ENCODE peak calls at places on chromosomes 4 and X, in ten cellular contexts. R is cardiac fibroblast, A is tibial nerve, E is DND-41, I is amniotic epithelial cell, T is sciatic nerve, W is mesothelial cell of epicardium, Y is right cardiac atrium, K is activated gamma-delta T cell treated with Interleukin-2 at 50 U/mL for 16 hours, J is substantia nigra. X is an unnamed sample.

GRCh38 chrX:124217289-124218251 is 114.9 kb upstream of the TEX13D start:
- DNase-seq in J (peak), W (no peak), T (no peak), A (no peak), K (peak), E (peak), Y (peak), I (peak), R (peak), X (peak)

GRCh38 chr4:100165809-100166208 is 24.5 kb downstream of the DDIT4L start:
- DNase-seq in E (peak), A (no peak), W (no peak), I (no peak), K (no peak), J (no peak), T (no peak), R (no peak), Y (no peak), X (peak)

GRCh38 chr4:94442251-94442650 is 9.5 kb upstream of the PDLIM5 start:
- DNase-seq in A (no peak), I (no peak), J (no peak), E (no peak), T (no peak), K (no peak), R (no peak), W (no peak), Y (no peak), X (no peak)

GRCh38 chr4:7206385-7206784 is 14.0 kb downstream of the SORCS2 start:
- DNase-seq in T (no peak), I (peak), W (no peak), R (peak), Y (peak), J (peak), K (no peak), A (no peak), E (no peak), X (no peak)

GRCh38 chrX:133444952-133445831 is 29.9 kb upstream of the GPC4 start:
- DNase-seq in W (no peak), J (no peak), Y (no peak), K (no peak), E (no peak), T (no peak), A (no peak), I (no peak), R (no peak), X (no peak)

GRCh38 chr4:181821039-181822004 is 421.9 kb upstream of the TENM3 start:
- DNase-seq in A (no peak), W (no peak), I (peak), K (no peak), T (no peak), Y (no peak), E (no peak), R (peak), J (no peak), X (no peak)

GRCh38 chr4:98358630-98359248 is 97.6 kb downstream of the RAP1GDS1 start:
- DNase-seq in I (no peak), R (no peak), Y (no peak), J (no peak), E (no peak), K (no peak), A (no peak), W (no peak), T (no peak), X (no peak)

GRCh38 chr4:180058731-180059215 is 2184.4 kb upstream of the TENM3 start:
- DNase-seq in J (peak), K (no peak), E (no peak), T (peak), W (peak), Y (peak), A (no peak), R (peak), I (peak), X (no peak)

GRCh38 chrX:1657367-1658082 is 42.7 kb downstream of the ASMT start:
- DNase-seq in T (no peak), A (no peak), I (peak), Y (peak), K (peak), J (no peak), E (no peak), R (peak), W (no peak), X (no peak)

GRCh38 chrX:97315939-97316338 is 432.2 kb downstream of the RPA4 start:
- DNase-seq in T (no peak), K (no peak), A (no peak), J (no peak), Y (no peak), W (no peak), I (no peak), E (no peak), R (no peak), X (peak)

GRCh38 chrX:71228063-71228642 is 5.1 kb downstream of the GJB1 start:
- DNase-seq in K (no peak), E (no peak), T (no peak), J (no peak), W (no peak), R (no peak), Y (no peak), A (no peak), I (no peak), X (no peak)